ENCODE peak calls at places on chromosomes 5 and 9, in seven cellular contexts. N, L, P, W, Z, Q and H are unnamed samples.

GRCh38 chr9:107612136-107612535 is 122.6 kb upstream of the KLF4 start:
- DNase-seq in L (no peak), Q (no peak), N (no peak), P (no peak), W (no peak), Z (peak), H (no peak)

GRCh38 chr5:157253547-157253946 is 12.4 kb upstream of the CYFIP2 start:
- DNase-seq in Q (no peak), L (peak), Z (no peak), P (peak), W (no peak), N (no peak), H (no peak)

GRCh38 chr9:38205279-38205678 is 136.3 kb upstream of the SHB start:
- DNase-seq in L (no peak), N (no peak), Z (no peak), Q (no peak), P (no peak), W (no peak), H (no peak)

GRCh38 chr9:35520404-35520790 is 30.5 kb downstream of the RUSC2 start:
- DNase-seq in Q (no peak), N (no peak), W (no peak), P (no peak), Z (no peak), L (no peak), H (no peak)

GRCh38 chr9:37348917-37349316 is 73.6 kb upstream of the GRHPR start:
- DNase-seq in W (no peak), L (no peak), Z (no peak), N (no peak), P (no peak), Q (no peak), H (no peak)

GRCh38 chr9:134759913-134760312 is 118.3 kb downstream of the COL5A1 start:
- DNase-seq in Z (no peak), P (no peak), W (no peak), L (no peak), N (no peak), Q (no peak), H (no peak)

GRCh38 chr5:98314262-98314661 is 459.2 kb upstream of the RGMB start:
- DNase-seq in L (no peak), W (no peak), Z (no peak), P (peak), N (no peak), Q (no peak), H (no peak)

GRCh38 chr9:99105152-99106043 is 485 bp downstream of the TGFBR1 start:
- DNase-seq in Q (peak), Z (no peak), W (no peak), L (peak), N (no peak), P (peak), H (peak)

GRCh38 chr9:131304676-131305366 is 15.3 kb downstream of the PLPP7 start:
- DNase-seq in Q (no peak), Z (no peak), P (no peak), L (no peak), W (no peak), N (no peak), H (no peak)

GRCh38 chr9:134564431-134565170 is 77.0 kb upstream of the COL5A1 start:
- DNase-seq in Q (peak), Z (no peak), L (no peak), N (no peak), P (no peak), W (no peak), H (no peak)

GRCh38 chr5:73314395-73315195 is 134.0 kb downstream of the FOXD1 start:
- DNase-seq in Q (no peak), L (no peak), N (no peak), P (no peak), W (no peak), Z (no peak), H (no peak)

GRCh38 chr5:173480896-173481295 is 135.6 kb downstream of the BOD1 start:
- DNase-seq in Q (no peak), N (no peak), W (no peak), L (no peak), Z (no peak), P (no peak), H (no peak)

GRCh38 chr5:76733049-76733417 is 17.1 kb downstream of the F2R start:
- DNase-seq in N (peak), L (no peak), Z (no peak), P (no peak), W (peak), Q (no peak), H (peak)

GRCh38 chr9:94014066-94014654 is 59.0 kb upstream of the BARX1 start:
- DNase-seq in P (peak), Z (no peak), Q (no peak), N (no peak), W (no peak), L (no peak), H (no peak)

GRCh38 chr5:87526131-87526530 is 113.4 kb upstream of the CCNH start:
- DNase-seq in N (no peak), W (no peak), Z (no peak), P (no peak), Q (no peak), L (no peak), H (no peak)

GRCh38 chr5:165143727-165144210 is 1638.3 kb downstream of the MAT2B start:
- DNase-seq in L (no peak), P (no peak), Z (no peak), W (no peak), Q (no peak), N (no peak), H (no peak)

GRCh38 chr5:94184870-94185269 is 433.5 kb downstream of the KIAA0825 start:
- DNase-seq in Z (no peak), Q (no peak), N (no peak), W (no peak), L (no peak), P (no peak), H (no peak)